ENCODE peak calls at places on chromosomes 12 and 14, in five cellular contexts. Q is lower lobe of right lung, H is omental fat pad, L is OCI-LY7, D is brain microvascular endothelial cell. C is an unnamed sample.

GRCh38 chr12:132055535-132056096 is 88.5 kb downstream of the DDX51 start:
- DNase-seq in Q (no peak), H (no peak), L (no peak), D (no peak), C (no peak)

GRCh38 chr14:98752660-98753059 is 519.3 kb downstream of the BCL11B start:
- DNase-seq in Q (no peak), H (no peak), L (no peak), D (no peak), C (no peak)

GRCh38 chr14:99534863-99535262 is 53.7 kb downstream of the CCNK start:
- DNase-seq in Q (no peak), H (no peak), L (no peak), D (no peak), C (no peak)

GRCh38 chr12:81644503-81644902 is 114.6 kb downstream of the PPFIA2 start:
- DNase-seq in Q (no peak), H (no peak), L (peak; percentile 37), D (no peak), C (no peak)

GRCh38 chr12:38776657-38777056 is 128.7 kb downstream of the CPNE8 start:
- DNase-seq in Q (no peak), H (no peak), L (no peak), D (no peak), C (no peak)

GRCh38 chr14:66485029-66485428 is 1.1 kb upstream of the CCDC196 start:
- DNase-seq in Q (no peak), H (no peak), L (no peak), D (no peak), C (no peak)

GRCh38 chr12:25995906-25996305 is 37.4 kb downstream of the RASSF8 start:
- DNase-seq in Q (no peak), H (no peak), L (no peak), D (peak; percentile 51), C (no peak)

GRCh38 chr14:91873476-91874265 is 6.3 kb upstream of the TC2N start:
- DNase-seq in Q (no peak), H (no peak), L (peak; percentile 89), D (no peak), C (no peak)

DNA sequence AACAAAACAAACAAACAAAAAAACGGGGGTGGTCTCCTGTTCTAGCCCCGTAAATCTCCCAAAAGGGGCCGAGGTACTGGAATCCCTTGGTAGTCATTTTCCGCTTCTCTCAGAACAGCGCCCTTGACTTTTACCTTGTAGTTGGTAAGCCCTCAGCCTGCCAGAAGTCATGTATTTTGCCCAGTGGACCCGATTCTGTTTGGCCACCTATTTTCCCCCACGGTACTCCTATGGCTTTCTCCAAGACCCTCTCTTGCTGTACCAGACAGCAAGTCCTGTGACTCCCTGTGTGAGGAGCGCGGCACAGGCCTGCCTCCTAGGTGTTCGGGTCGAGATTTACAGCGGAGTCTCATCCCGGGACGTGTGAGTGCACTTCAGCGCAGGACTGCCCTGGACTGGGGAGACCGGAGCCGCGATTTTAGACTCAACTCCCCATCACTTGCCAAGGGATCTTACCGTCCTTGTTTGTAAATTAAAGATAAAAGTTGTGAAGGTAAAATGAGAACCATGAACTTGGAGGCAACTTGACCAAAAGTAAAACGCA is 1.1 kb upstream of the MBD6 start:
- DNase-seq in Q (peak; percentile 63), H (no peak), L (no peak), D (no peak), C (peak; percentile 53)
- TF ChIP-seq CTCF in Q (no peak), H (no peak), L (peak; percentile 51), D (peak; percentile 26), C (no peak)

GRCh38 chr12:56080556-56081138 is 682 bp downstream of the ERBB3 start:
- DNase-seq in Q (peak; percentile 53), H (no peak), L (peak; percentile 29), D (no peak), C (peak; percentile 43)

GRCh38 chr12:56078427-56078826 is 1.5 kb upstream of the ERBB3 start:
- DNase-seq in Q (no peak), H (no peak), L (no peak), D (no peak), C (no peak)

GRCh38 chr12:56078931-56079728 is 835 bp upstream of the ERBB3 start:
- DNase-seq in Q (peak; percentile 95), H (peak; percentile 54), L (peak; percentile 51), D (peak; percentile 83), C (peak; percentile 53)

GRCh38 chr12:56081393-56082347 is 1.7 kb downstream of the ERBB3 start:
- DNase-seq in Q (no peak), H (no peak), L (no peak), D (no peak), C (no peak)

DNA sequence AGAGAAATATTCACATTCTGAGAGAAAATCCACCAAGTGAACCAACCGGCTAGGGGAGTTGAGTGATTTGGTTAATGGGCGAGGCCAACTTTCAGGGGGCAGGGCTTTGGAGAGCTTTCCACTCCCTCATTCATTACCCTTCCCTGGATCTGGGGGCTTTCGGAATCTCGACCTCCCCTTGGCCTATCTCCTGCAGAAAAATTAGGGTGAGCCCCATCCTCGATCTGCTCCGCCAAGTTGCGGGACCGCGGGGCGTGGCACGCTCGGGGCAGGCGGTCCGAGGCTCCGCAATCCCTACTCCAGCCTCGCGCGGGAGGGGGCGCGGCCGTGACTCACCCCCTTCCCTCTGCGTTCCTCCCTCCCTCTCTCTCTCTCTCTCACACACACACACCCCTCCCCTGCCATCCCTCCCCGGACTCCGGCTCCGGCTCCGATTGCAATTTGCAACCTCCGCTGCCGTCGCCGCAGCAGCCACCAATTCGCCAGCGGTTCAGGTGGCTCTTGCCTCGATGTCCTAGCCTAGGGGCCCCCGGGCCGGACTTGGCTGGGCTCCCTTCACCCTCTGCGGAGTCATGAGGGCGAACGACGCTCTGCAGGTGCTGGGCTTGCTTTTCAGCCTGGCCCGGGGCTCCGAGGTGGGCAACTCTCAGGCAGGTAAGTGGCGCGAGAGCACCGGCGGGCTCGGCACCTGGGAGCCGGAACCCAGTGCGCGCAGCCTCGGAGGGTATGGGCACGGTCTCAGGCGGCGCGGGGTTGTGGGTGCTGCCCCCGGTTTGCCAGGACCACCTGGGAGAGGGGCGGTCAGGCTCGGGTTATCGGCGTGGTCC is at the start of gene ERBB3:
- DNase-seq in Q (peak; percentile 90), H (peak; percentile 49), L (peak; percentile 14), D (peak; percentile 74), C (peak; percentile 79)
- TF ChIP-seq CTCF in Q (no peak), H (no peak), L (no peak), D (peak; percentile 6), C (no peak)

GRCh38 chr14:82009076-82009475 is 475.4 kb upstream of the SEL1L start:
- DNase-seq in Q (no peak), H (no peak), L (peak; percentile 1), D (no peak), C (no peak)
- TF ChIP-seq CTCF in Q (peak; percentile 17), H (no peak), L (peak; percentile 72), D (no peak), C (peak; percentile 53)

DNA sequence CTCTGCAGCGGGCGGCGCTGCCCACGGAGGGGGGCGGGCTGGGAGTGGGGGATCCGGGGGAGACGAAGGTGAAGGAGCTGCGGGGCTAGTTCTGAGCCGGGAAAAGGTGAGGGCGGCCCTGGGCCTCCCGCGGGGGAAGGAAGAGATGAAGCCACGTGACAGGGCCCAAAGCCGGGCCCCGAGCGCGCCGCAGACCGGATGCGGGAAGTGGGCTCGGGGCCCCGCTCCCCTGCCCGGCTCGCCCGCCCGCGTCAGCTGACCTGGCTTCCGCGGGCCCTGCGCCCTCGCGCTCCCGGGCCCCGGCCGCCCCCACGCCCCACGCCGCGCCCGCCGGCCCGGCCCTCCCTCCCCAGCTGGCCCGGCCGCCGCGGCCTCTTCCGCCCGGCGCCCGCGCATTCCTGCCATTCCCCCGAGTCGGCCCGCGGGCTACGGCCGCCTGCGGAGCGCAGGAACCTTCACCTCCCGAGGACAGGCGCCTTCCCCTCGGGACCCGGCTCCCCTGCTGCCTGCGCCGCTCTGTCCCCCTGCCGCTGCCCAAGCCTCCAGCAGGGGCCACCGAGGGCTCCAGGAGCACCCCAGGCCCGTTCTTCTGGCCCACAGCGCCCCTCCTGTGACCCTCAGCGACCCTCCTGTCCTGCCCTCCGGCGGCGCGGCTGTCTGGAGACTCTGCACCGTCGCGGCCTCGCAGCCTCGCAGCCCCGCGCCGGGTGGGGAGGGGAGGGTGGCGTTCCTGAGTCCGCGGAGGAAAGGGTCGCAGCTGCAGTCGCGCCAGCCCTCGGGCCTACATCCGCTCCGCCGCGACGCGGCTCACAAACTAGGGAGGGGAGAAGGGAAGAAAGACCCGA is 20.4 kb downstream of the NINJ2 start:
- DNase-seq in Q (peak; percentile 90), H (no peak), L (peak; percentile 87), D (no peak), C (peak; percentile 54)
- TF ChIP-seq CTCF in Q (peak; percentile 40), H (no peak), L (peak; percentile 46), D (peak; percentile 42), C (no peak)

GRCh38 chr14:87391066-87391465 is 601.9 kb downstream of the GALC start:
- DNase-seq in Q (no peak), H (no peak), L (no peak), D (no peak), C (no peak)
- TF ChIP-seq CTCF in Q (no peak), H (no peak), L (no peak), D (no peak), C (no peak)

GRCh38 chr12:125185740-125186470 is 120.7 kb downstream of the AACS start:
- DNase-seq in Q (peak; percentile 80), H (no peak), L (peak; percentile 88), D (peak; percentile 18), C (peak; percentile 45)
- TF ChIP-seq CTCF in Q (no peak), H (no peak), L (peak; percentile 54), D (peak; percentile 30), C (peak; percentile 24)

GRCh38 chr12:49720214-49720613 is 13.0 kb upstream of the FMNL3 start:
- DNase-seq in Q (no peak), H (no peak), L (peak; percentile 15), D (no peak), C (no peak)
- TF ChIP-seq CTCF in Q (no peak), H (no peak), L (peak; percentile 46), D (no peak), C (no peak)